ENCODE peak calls at places on chromosomes 3 and 15, in eight cellular contexts. O is T-helper 1 cell; T is NCI-H1092 treated with DMSO at 0.1 percent for 48 hours; V is stimulated activated naive CD8-positive, alpha-beta T cell treated with anti-CD3 and anti-CD28 coated beads, Interleukin-15, Interleukin-2, amounts not matched to agents 100 U/mL and 50 U/mL, for 24 hours; R is stimulated activated CD4-positive, alpha-beta T cell treated with anti-CD3 and anti-CD28 coated beads, Interleukin-12 subunit alpha, Interleukin-12 subunit beta, amount 100 ng/mL, for 48 hours; M is germinal center; F is Kasumi-1; W is ovary. N is an unnamed sample.

GRCh38 chr3:18559323-18559972 is 134.3 kb upstream of the SATB1 start:
- DNase-seq in W (no peak), O (no peak), V (peak), F (peak), M (peak), T (peak), R (peak), N (no peak)

GRCh38 chr15:29403778-29404177 is 134.2 kb upstream of the NSMCE3 start:
- DNase-seq in F (no peak), T (no peak), R (no peak), M (no peak), O (no peak), V (no peak), W (no peak), N (no peak)

GRCh38 chr15:59680870-59681269 is 8.2 kb downstream of the BNIP2 start:
- DNase-seq in V (no peak), M (no peak), T (no peak), F (no peak), W (no peak), O (no peak), R (no peak), N (no peak)

GRCh38 chr15:100727291-100727851 is 125.0 kb downstream of the ASB7 start:
- DNase-seq in T (no peak), W (no peak), R (no peak), V (no peak), O (no peak), F (no peak), M (no peak), N (no peak)

GRCh38 chr3:110327870-110328269 is 743.7 kb upstream of the NECTIN3 start:
- DNase-seq in R (no peak), M (no peak), O (no peak), T (no peak), W (no peak), V (no peak), F (no peak), N (no peak)

GRCh38 chr3:42814246-42814645 is 5.0 kb downstream of the ACKR2 start:
- DNase-seq in V (no peak), M (no peak), W (no peak), R (no peak), T (no peak), F (no peak), O (no peak), N (no peak)

GRCh38 chr15:39888243-39888642 is 31.8 kb downstream of the GPR176 start:
- DNase-seq in O (no peak), V (no peak), W (no peak), F (no peak), M (no peak), T (no peak), R (no peak), N (no peak)

GRCh38 chr15:76840830-76841460 is 64.2 kb downstream of the SCAPER start:
- DNase-seq in W (no peak), V (no peak), F (peak), T (peak), M (no peak), R (no peak), O (no peak), N (no peak)

GRCh38 chr15:90479656-90480055 is 50.1 kb upstream of the CRTC3 start:
- DNase-seq in O (no peak), T (no peak), M (no peak), V (no peak), R (no peak), W (no peak), F (no peak), N (no peak)

GRCh38 chr15:68612979-68613740 is 34.4 kb downstream of the CORO2B start:
- DNase-seq in V (no peak), R (no peak), F (no peak), W (no peak), M (peak), O (no peak), T (no peak), N (no peak)

GRCh38 chr15:41836072-41836471 is 2.6 kb upstream of the PLA2G4B start:
- DNase-seq in V (no peak), M (no peak), O (no peak), R (no peak), T (no peak), W (no peak), F (no peak), N (no peak)

GRCh38 chr15:69974321-69974720 is 123.4 kb downstream of the TLE3 start:
- DNase-seq in R (no peak), V (no peak), T (no peak), M (no peak), F (no peak), W (no peak), O (no peak), N (no peak)

GRCh38 chr15:97840501-97840900 is 120.0 kb upstream of the ARRDC4 start:
- DNase-seq in R (no peak), T (no peak), V (no peak), M (no peak), W (no peak), F (no peak), O (no peak), N (no peak)

GRCh38 chr3:141959921-141960554 is 83.6 kb downstream of the ATP1B3 start:
- DNase-seq in V (no peak), M (no peak), R (no peak), O (no peak), T (no peak), F (no peak), W (peak), N (no peak)

GRCh38 chr15:87764461-87765236 is 491.9 kb downstream of the NTRK3 start:
- DNase-seq in V (no peak), W (no peak), R (no peak), T (no peak), O (no peak), F (no peak), M (no peak), N (no peak)

GRCh38 chr3:85796140-85796539 is 837.4 kb downstream of the CADM2 start:
- DNase-seq in T (no peak), W (no peak), O (no peak), R (no peak), V (no peak), M (no peak), F (no peak), N (no peak)

GRCh38 chr3:12588674-12589054 is 31.8 kb downstream of the MKRN2 start:
- DNase-seq in W (no peak), O (no peak), M (no peak), T (peak), F (no peak), R (no peak), V (no peak), N (no peak)

GRCh38 chr15:36079021-36079420 is 500.4 kb upstream of the CDIN1 start:
- DNase-seq in T (no peak), V (no peak), O (no peak), W (no peak), R (no peak), M (no peak), F (no peak), N (no peak)

GRCh38 chr3:52188586-52189404 is 9.2 kb upstream of the ALAS1 start:
- DNase-seq in R (no peak), O (no peak), W (no peak), T (no peak), V (no peak), F (peak), M (no peak), N (no peak)

GRCh38 chr3:195025881-195026200 is 245.1 kb downstream of the XXYLT1 start:
- DNase-seq in V (no peak), M (no peak), W (no peak), R (no peak), T (no peak), F (no peak), O (no peak), N (no peak)

GRCh38 chr3:113535898-113536297 is 3.5 kb downstream of the SIDT1 start:
- DNase-seq in R (no peak), O (no peak), V (no peak), T (no peak), M (no peak), F (peak), W (no peak), N (no peak)

GRCh38 chr3:142239421-142239820 is 14.0 kb upstream of the GK5 start:
- DNase-seq in W (no peak), V (no peak), R (no peak), T (no peak), M (no peak), F (no peak), O (no peak), N (no peak)

GRCh38 chr15:31801152-31801551 is 229.2 kb upstream of the CHRNA7 start:
- DNase-seq in F (no peak), V (no peak), W (peak), R (no peak), T (no peak), M (no peak), O (no peak), N (no peak)